ENCODE peak calls at places on chromosomes 3 and 15, in eight cellular contexts. One of them, this sample, is unnamed.

GRCh38 chr3:79306939-79307590 is 460.7 kb downstream of the ROBO1 start:
- DNase-seq in body of pancreas: no peak
- DNase-seq in IMR-90: peak; percentile 26
- DNase-seq in H1: no peak
- DNase-seq in adrenal gland: no peak
- DNase-seq in HCT116: no peak
- DNase-seq in Peyer's patch: no peak
- DNase-seq in uterus: no peak
- DNase-seq in this sample: no peak

GRCh38 chr3:174620138-174620537 is 239.0 kb upstream of the NAALADL2 start:
- DNase-seq in IMR-90: no peak
- DNase-seq in HCT116: peak; percentile 15
- DNase-seq in Peyer's patch: no peak
- DNase-seq in H1: no peak
- DNase-seq in body of pancreas: no peak
- DNase-seq in uterus: no peak
- DNase-seq in adrenal gland: no peak
- DNase-seq in this sample: no peak

GRCh38 chr3:42742259-42742658 is 30.8 kb downstream of the CCDC13 start:
- DNase-seq in body of pancreas: no peak
- DNase-seq in uterus: no peak
- DNase-seq in HCT116: no peak
- DNase-seq in Peyer's patch: no peak
- DNase-seq in H1: peak; percentile 31
- DNase-seq in adrenal gland: no peak
- DNase-seq in IMR-90: no peak
- DNase-seq in this sample: no peak

GRCh38 chr3:153028336-153028735 is 133.7 kb upstream of the RAP2B start:
- DNase-seq in IMR-90: peak; percentile 48
- DNase-seq in Peyer's patch: no peak
- DNase-seq in adrenal gland: no peak
- DNase-seq in body of pancreas: no peak
- DNase-seq in uterus: no peak
- DNase-seq in H1: no peak
- DNase-seq in HCT116: no peak
- DNase-seq in this sample: no peak

GRCh38 chr3:30017882-30018281 is 588.5 kb upstream of the TGFBR2 start:
- DNase-seq in adrenal gland: no peak
- DNase-seq in H1: no peak
- DNase-seq in IMR-90: no peak
- DNase-seq in uterus: no peak
- DNase-seq in body of pancreas: no peak
- DNase-seq in Peyer's patch: no peak
- DNase-seq in HCT116: no peak
- DNase-seq in this sample: no peak

GRCh38 chr15:84915011-84915958 is 30.8 kb downstream of the SLC28A1 start:
- DNase-seq in H1: no peak
- DNase-seq in adrenal gland: peak; percentile 89
- DNase-seq in body of pancreas: peak; percentile 67
- DNase-seq in Peyer's patch: no peak
- DNase-seq in uterus: peak; percentile 93
- DNase-seq in HCT116: peak; percentile 81
- DNase-seq in IMR-90: peak; percentile 86
- DNase-seq in this sample: peak; percentile 89

GRCh38 chr3:150544726-150545125 is 1.6 kb downstream of the SERP1 start:
- DNase-seq in IMR-90: peak; percentile 47
- DNase-seq in uterus: no peak
- DNase-seq in body of pancreas: no peak
- DNase-seq in adrenal gland: no peak
- DNase-seq in HCT116: no peak
- DNase-seq in H1: no peak
- DNase-seq in Peyer's patch: no peak
- DNase-seq in this sample: no peak

GRCh38 chr3:128559486-128560225 is 66.7 kb upstream of the GATA2 start:
- DNase-seq in adrenal gland: no peak
- DNase-seq in body of pancreas: no peak
- DNase-seq in H1: no peak
- DNase-seq in IMR-90: peak; percentile 17
- DNase-seq in uterus: no peak
- DNase-seq in HCT116: no peak
- DNase-seq in Peyer's patch: peak; percentile 46
- DNase-seq in this sample: no peak

DNA sequence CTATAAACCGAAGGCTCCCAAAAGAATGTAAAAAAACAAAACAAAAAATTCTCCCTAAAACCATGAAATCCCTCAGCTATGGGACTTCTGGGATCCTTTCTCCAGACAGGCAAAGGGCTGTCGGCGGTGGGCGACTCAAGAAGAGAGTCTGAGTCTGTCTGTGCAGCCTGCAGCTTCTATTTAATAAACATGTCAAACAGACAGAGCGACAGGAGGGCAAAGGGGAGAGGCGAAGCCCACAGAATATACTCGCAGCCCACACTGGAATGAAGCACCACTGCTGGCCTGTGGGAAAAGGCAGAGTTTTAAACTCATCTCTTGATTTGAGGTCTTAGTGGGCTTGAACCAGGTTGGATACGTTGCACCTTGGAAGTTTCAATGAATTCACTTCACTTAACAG is 40.2 kb downstream of the ISL2 start:
- DNase-seq in IMR-90: peak; percentile 46
- DNase-seq in HCT116: no peak
- DNase-seq in H1: no peak
- DNase-seq in uterus: no peak
- DNase-seq in body of pancreas: no peak
- DNase-seq in adrenal gland: no peak
- DNase-seq in Peyer's patch: no peak
- DNase-seq in this sample: no peak
- H3K27ac ChIP-seq in IMR-90: no peak overlapping the region
- H3K27ac ChIP-seq in HCT116: no peak overlapping the region
- H3K27ac ChIP-seq in H1: no peak overlapping the region
- H3K27ac ChIP-seq in uterus: no peak overlapping the region
- H3K27ac ChIP-seq in body of pancreas: no peak overlapping the region
- H3K27ac ChIP-seq in adrenal gland: no peak overlapping the region
- H3K27ac ChIP-seq in Peyer's patch: no peak overlapping the region
- H3K27ac ChIP-seq in this sample: no peak overlapping the region

GRCh38 chr3:11494131-11494916 is 149.4 kb downstream of the VGLL4 start:
- DNase-seq in body of pancreas: no peak
- DNase-seq in Peyer's patch: no peak
- DNase-seq in HCT116: no peak
- DNase-seq in H1: no peak
- DNase-seq in IMR-90: no peak
- DNase-seq in uterus: no peak
- DNase-seq in adrenal gland: no peak
- DNase-seq in this sample: no peak
- TF ChIP-seq POLR2A in body of pancreas: no peak
- TF ChIP-seq POLR2A in Peyer's patch: no peak
- TF ChIP-seq POLR2A in HCT116: no peak
- TF ChIP-seq POLR2A in H1: no peak
- TF ChIP-seq POLR2A in IMR-90: no peak
- TF ChIP-seq POLR2A in uterus: no peak
- TF ChIP-seq POLR2A in adrenal gland: no peak
- TF ChIP-seq POLR2A in this sample: no peak

GRCh38 chr15:69686626-69687025 is 234.0 kb downstream of the RPLP1 start:
- DNase-seq in uterus: no peak
- DNase-seq in body of pancreas: no peak
- DNase-seq in adrenal gland: no peak
- DNase-seq in HCT116: no peak
- DNase-seq in H1: no peak
- DNase-seq in IMR-90: no peak
- DNase-seq in Peyer's patch: no peak
- DNase-seq in this sample: no peak
- H3K9me3 ChIP-seq in uterus: no peaks in the 10 kb centered on the region
- H3K9me3 ChIP-seq in body of pancreas: no peaks in the 10 kb centered on the region
- H3K9me3 ChIP-seq in adrenal gland: no peaks in the 10 kb centered on the region
- H3K9me3 ChIP-seq in HCT116: peaks cover 6% of the 10 kb centered on the region
- H3K9me3 ChIP-seq in H1: peaks cover 7% of the 10 kb centered on the region
- H3K9me3 ChIP-seq in IMR-90: peaks cover 27% of the 10 kb centered on the region
- H3K9me3 ChIP-seq in Peyer's patch: no peaks in the 10 kb centered on the region
- H3K9me3 ChIP-seq in this sample: peaks cover 32% of the 10 kb centered on the region

DNA sequence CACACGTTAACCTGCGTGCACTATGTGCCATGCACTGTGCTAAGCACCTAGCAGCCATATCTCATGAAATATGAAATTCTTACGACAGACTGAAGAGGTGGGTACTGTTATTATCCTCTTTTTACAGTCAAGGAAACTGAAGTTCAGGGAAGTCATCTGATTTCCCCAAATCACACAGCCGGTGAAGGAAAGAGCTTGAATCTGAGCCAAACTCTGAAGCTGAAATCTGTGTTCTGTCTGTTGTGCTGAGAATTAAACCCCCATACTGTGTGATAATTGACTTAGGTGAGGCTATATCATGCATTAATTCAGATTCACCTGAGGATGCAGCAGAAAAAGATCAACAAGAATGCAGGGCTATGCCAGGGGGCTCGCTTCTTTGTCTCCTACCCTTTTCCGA is 475 bp downstream of the FAM107A start:
- DNase-seq in Peyer's patch: no peak
- DNase-seq in H1: no peak
- DNase-seq in uterus: no peak
- DNase-seq in adrenal gland: no peak
- DNase-seq in IMR-90: no peak
- DNase-seq in HCT116: no peak
- DNase-seq in body of pancreas: no peak
- DNase-seq in this sample: no peak
- H3K27ac ChIP-seq in Peyer's patch: peak overlapping the region; percentile 73
- H3K27ac ChIP-seq in H1: no peak overlapping the region
- H3K27ac ChIP-seq in uterus: peak overlapping the region; percentile 71
- H3K27ac ChIP-seq in adrenal gland: peak overlapping the region; percentile 26
- H3K27ac ChIP-seq in IMR-90: no peak overlapping the region
- H3K27ac ChIP-seq in HCT116: no peak overlapping the region
- H3K27ac ChIP-seq in body of pancreas: peak overlapping the region; percentile 11
- H3K27ac ChIP-seq in this sample: peak overlapping the region; percentile 99

GRCh38 chr3:35648347-35648746 is 9.0 kb downstream of the ARPP21 start:
- DNase-seq in adrenal gland: no peak
- DNase-seq in uterus: no peak
- DNase-seq in Peyer's patch: no peak
- DNase-seq in IMR-90: peak; percentile 1
- DNase-seq in body of pancreas: no peak
- DNase-seq in H1: no peak
- DNase-seq in HCT116: no peak
- DNase-seq in this sample: no peak

GRCh38 chr3:35651456-35651855 is 12.1 kb downstream of the ARPP21 start:
- DNase-seq in Peyer's patch: no peak
- DNase-seq in uterus: no peak
- DNase-seq in HCT116: no peak
- DNase-seq in body of pancreas: no peak
- DNase-seq in adrenal gland: no peak
- DNase-seq in IMR-90: no peak
- DNase-seq in H1: no peak
- DNase-seq in this sample: no peak

GRCh38 chr3:35651888-35652287 is 12.6 kb downstream of the ARPP21 start:
- DNase-seq in uterus: no peak
- DNase-seq in IMR-90: peak; percentile 22
- DNase-seq in H1: no peak
- DNase-seq in HCT116: no peak
- DNase-seq in body of pancreas: no peak
- DNase-seq in adrenal gland: no peak
- DNase-seq in Peyer's patch: no peak
- DNase-seq in this sample: no peak

GRCh38 chr3:35653347-35653746 is 14.0 kb downstream of the ARPP21 start:
- DNase-seq in body of pancreas: no peak
- DNase-seq in uterus: no peak
- DNase-seq in IMR-90: no peak
- DNase-seq in HCT116: no peak
- DNase-seq in adrenal gland: no peak
- DNase-seq in Peyer's patch: no peak
- DNase-seq in H1: no peak
- DNase-seq in this sample: no peak

GRCh38 chr3:35649405-35649804 is 10.1 kb downstream of the ARPP21 start:
- DNase-seq in adrenal gland: no peak
- DNase-seq in body of pancreas: no peak
- DNase-seq in Peyer's patch: no peak
- DNase-seq in IMR-90: no peak
- DNase-seq in HCT116: no peak
- DNase-seq in H1: no peak
- DNase-seq in uterus: no peak
- DNase-seq in this sample: no peak
- TF ChIP-seq POLR2A in adrenal gland: no peak
- TF ChIP-seq POLR2A in body of pancreas: no peak
- TF ChIP-seq POLR2A in Peyer's patch: no peak
- TF ChIP-seq POLR2A in IMR-90: no peak
- TF ChIP-seq POLR2A in HCT116: no peak
- TF ChIP-seq POLR2A in H1: no peak
- TF ChIP-seq POLR2A in uterus: no peak
- TF ChIP-seq POLR2A in this sample: no peak

GRCh38 chr3:9565316-9565715 is 11.7 kb upstream of the LHFPL4 start:
- DNase-seq in body of pancreas: no peak
- DNase-seq in adrenal gland: no peak
- DNase-seq in H1: no peak
- DNase-seq in uterus: no peak
- DNase-seq in IMR-90: no peak
- DNase-seq in Peyer's patch: no peak
- DNase-seq in HCT116: no peak
- DNase-seq in this sample: no peak
- H3K9me3 ChIP-seq in body of pancreas: no peaks in the 10 kb centered on the region
- H3K9me3 ChIP-seq in adrenal gland: no peaks in the 10 kb centered on the region
- H3K9me3 ChIP-seq in H1: peaks cover 5% of the 10 kb centered on the region
- H3K9me3 ChIP-seq in uterus: no peaks in the 10 kb centered on the region
- H3K9me3 ChIP-seq in IMR-90: no peaks in the 10 kb centered on the region
- H3K9me3 ChIP-seq in Peyer's patch: no peaks in the 10 kb centered on the region
- H3K9me3 ChIP-seq in HCT116: no peaks in the 10 kb centered on the region
- H3K9me3 ChIP-seq in this sample: peaks cover 23% of the 10 kb centered on the region

GRCh38 chr15:25740438-25741252 is 122.5 kb downstream of the ATP10A start:
- DNase-seq in H1: peak; percentile 37
- DNase-seq in body of pancreas: no peak
- DNase-seq in Peyer's patch: peak; percentile 22
- DNase-seq in IMR-90: no peak
- DNase-seq in adrenal gland: no peak
- DNase-seq in HCT116: no peak
- DNase-seq in uterus: no peak
- DNase-seq in this sample: no peak
- H3K27ac ChIP-seq in H1: no peak overlapping the region
- H3K27ac ChIP-seq in body of pancreas: no peak overlapping the region
- H3K27ac ChIP-seq in Peyer's patch: no peak overlapping the region
- H3K27ac ChIP-seq in IMR-90: no peak overlapping the region
- H3K27ac ChIP-seq in adrenal gland: no peak overlapping the region
- H3K27ac ChIP-seq in HCT116: no peak overlapping the region
- H3K27ac ChIP-seq in uterus: no peak overlapping the region
- H3K27ac ChIP-seq in this sample: no peak overlapping the region

DNA sequence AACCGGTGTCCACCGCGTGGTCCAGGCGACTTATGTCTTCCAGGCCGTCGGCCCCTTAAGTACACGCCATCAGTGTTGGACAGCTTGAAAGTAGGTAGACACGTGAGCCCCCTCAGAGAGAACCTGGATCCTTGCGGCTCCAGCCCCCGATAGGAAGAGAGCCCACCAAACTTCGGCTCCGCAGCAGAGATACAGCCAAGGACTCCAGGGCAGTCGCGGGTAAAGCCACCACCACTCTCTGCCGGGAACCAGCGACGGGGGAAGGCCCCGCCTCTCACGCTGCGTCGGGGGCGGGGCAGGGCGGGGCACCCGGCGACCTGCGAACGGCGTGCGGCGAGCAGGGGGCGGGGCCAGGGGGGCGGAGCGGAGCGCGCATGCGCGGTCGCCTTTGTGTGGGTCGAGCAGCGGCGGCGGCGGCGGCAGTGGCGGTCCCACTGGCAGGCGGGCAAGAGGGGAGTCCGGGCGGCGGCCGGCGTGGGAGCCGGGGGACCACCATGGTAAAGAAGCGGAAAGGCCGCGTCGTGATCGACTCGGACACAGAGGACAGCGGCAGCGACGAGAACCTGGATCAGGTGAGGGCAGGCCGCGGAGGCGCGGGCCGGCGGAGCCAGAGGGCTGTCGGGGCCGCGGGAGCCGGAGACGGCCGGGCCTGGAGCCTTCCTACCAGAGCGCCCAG is at the start of gene RTF1:
- DNase-seq in Peyer's patch: peak; percentile 98
- DNase-seq in uterus: peak; percentile 93
- DNase-seq in H1: peak; percentile 100
- DNase-seq in IMR-90: peak; percentile 80
- DNase-seq in HCT116: peak; percentile 71
- DNase-seq in body of pancreas: peak; percentile 97
- DNase-seq in adrenal gland: peak; percentile 95
- DNase-seq in this sample: peak; percentile 97
- TF ChIP-seq POLR2A in Peyer's patch: peak; percentile 80
- TF ChIP-seq POLR2A in uterus: peak; percentile 80
- TF ChIP-seq POLR2A in H1: peak; percentile 53
- TF ChIP-seq POLR2A in IMR-90: peak; percentile 81
- TF ChIP-seq POLR2A in HCT116: peak; percentile 75
- TF ChIP-seq POLR2A in body of pancreas: peak; percentile 68
- TF ChIP-seq POLR2A in adrenal gland: peak; percentile 80
- TF ChIP-seq POLR2A in this sample: peak; percentile 86

This sample was measured in heart left ventricle.